ENCODE peak calls at places on chromosomes 1 and 21, in seven cellular contexts. F is fibroblast of the aortic adventitia, W is AG10803, H is transverse colon, G is HEK293T, L is mucosa of gallbladder, Y is adrenal gland. E is an unnamed sample.

GRCh38 chr1:198151688-198152087 is 5.1 kb upstream of the NEK7 start:
- DNase-seq in L (no peak), Y (no peak), H (no peak), G (no peak), W (no peak), F (no peak), E (no peak)

GRCh38 chr1:219271914-219272545 is 98.4 kb downstream of the LYPLAL1 start:
- DNase-seq in F (peak), H (no peak), Y (no peak), G (no peak), W (peak), L (no peak), E (no peak)

GRCh38 chr1:85343213-85343611 is 66.8 kb upstream of the BCL10 start:
- DNase-seq in G (no peak), Y (peak), F (peak), W (peak), H (no peak), L (no peak), E (no peak)

GRCh38 chr1:53197301-53198205 is 929 bp downstream of the CPT2 start:
- DNase-seq in L (no peak), Y (no peak), H (no peak), W (peak), F (no peak), G (peak), E (no peak)

GRCh38 chr1:231139659-231140650 is 21.9 kb upstream of the TRIM67 start:
- DNase-seq in G (no peak), F (peak), L (no peak), H (no peak), W (peak), Y (no peak), E (no peak)

GRCh38 chr1:229117664-229118300 is 153.1 kb upstream of the RAB4A start:
- DNase-seq in G (no peak), L (peak), W (peak), H (peak), F (peak), Y (peak), E (no peak)

GRCh38 chr1:205809942-205810345 is 3.1 kb downstream of the SLC41A1 start:
- DNase-seq in W (no peak), F (no peak), L (no peak), H (no peak), Y (no peak), G (no peak), E (no peak)

GRCh38 chr1:202694354-202694753 is 15.9 kb downstream of the SYT2 start:
- DNase-seq in L (no peak), H (no peak), G (no peak), W (no peak), F (no peak), Y (no peak), E (no peak)

GRCh38 chr1:226985839-226986463 is 45.9 kb downstream of the COQ8A start:
- DNase-seq in G (no peak), H (no peak), Y (peak), W (no peak), F (no peak), L (no peak), E (no peak)

GRCh38 chr21:35367558-35367957 is 318.5 kb upstream of the RUNX1 start:
- DNase-seq in F (no peak), Y (no peak), L (no peak), H (no peak), W (no peak), G (no peak), E (no peak)

GRCh38 chr1:202213361-202214088 is 19.9 kb downstream of the LGR6 start:
- DNase-seq in L (no peak), F (no peak), W (no peak), G (peak), Y (no peak), H (no peak), E (no peak)

GRCh38 chr1:19066248-19066873 is 109.9 kb upstream of the IFFO2 start:
- DNase-seq in W (no peak), L (peak), G (no peak), Y (no peak), H (peak), F (peak), E (no peak)

GRCh38 chr1:15944308-15945010 is 31.4 kb downstream of the ZBTB17 start:
- DNase-seq in G (no peak), W (no peak), H (no peak), Y (no peak), L (no peak), F (no peak), E (no peak)

GRCh38 chr1:203085528-203086406 is at the start of gene MYOG:
- DNase-seq in Y (no peak), L (no peak), F (no peak), G (no peak), W (no peak), H (no peak), E (no peak)

GRCh38 chr1:67611841-67612240 is 73.2 kb upstream of the GADD45A start:
- DNase-seq in H (no peak), W (peak), G (no peak), Y (no peak), F (no peak), L (no peak), E (no peak)

GRCh38 chr1:171158089-171158488 is 27.0 kb upstream of the FMO2 start:
- DNase-seq in H (no peak), Y (no peak), W (no peak), F (no peak), L (no peak), G (no peak), E (no peak)

E was measured in effector memory CD4-positive, alpha-beta T cell.